ENCODE peak calls at places on chromosomes 13 and 19, in five cellular contexts. M, C, A, K and L are unnamed samples.

GRCh38 chr19:28577199-28577598 is 635.8 kb downstream of the UQCRFS1 start:
- DNase-seq in M (no peak), C (no peak), A (no peak), K (no peak), L (no peak)

GRCh38 chr19:13163609-13164364 is 13.6 kb downstream of the IER2 start:
- DNase-seq in M (no peak), C (peak; percentile 94), A (peak; percentile 92), K (no peak), L (peak; percentile 83)

GRCh38 chr13:107976628-107977027 is 238.7 kb downstream of the LIG4 start:
- DNase-seq in M (no peak), C (no peak), A (no peak), K (no peak), L (no peak)

GRCh38 chr13:48231080-48231479 is 1.9 kb upstream of the ITM2B start:
- DNase-seq in M (no peak), C (no peak), A (no peak), K (no peak), L (no peak)

GRCh38 chr19:50548191-50549058 is 19.8 kb downstream of the LRRC4B start:
- DNase-seq in M (no peak), C (no peak), A (no peak), K (no peak), L (no peak)

GRCh38 chr13:49265822-49266221 is 18.1 kb downstream of the CDADC1 start:
- DNase-seq in M (no peak), C (no peak), A (no peak), K (no peak), L (peak; percentile 77)

GRCh38 chr13:72782717-72783116 is 784 bp downstream of the PIBF1 start:
- DNase-seq in M (no peak), C (peak; percentile 1), A (peak; percentile 15), K (no peak), L (peak; percentile 10)

GRCh38 chr13:32376642-32377418 is 51.1 kb downstream of the N4BP2L1 start:
- DNase-seq in M (no peak), C (no peak), A (no peak), K (no peak), L (no peak)

GRCh38 chr19:51491586-51491985 is 10.0 kb downstream of the SIGLEC12 start:
- DNase-seq in M (no peak), C (no peak), A (no peak), K (no peak), L (no peak)

GRCh38 chr13:106348032-106348431 is 187.4 kb downstream of the EFNB2 start:
- DNase-seq in M (no peak), C (no peak), A (no peak), K (no peak), L (peak; percentile 48)

GRCh38 chr19:12331211-12331941 is 2.1 kb downstream of the ZNF563 start:
- DNase-seq in M (no peak), C (no peak), A (peak; percentile 19), K (peak; percentile 82), L (no peak)

GRCh38 chr19:17872251-17873001 is 681 bp downstream of the SLC5A5 start:
- DNase-seq in M (no peak), C (no peak), A (no peak), K (no peak), L (no peak)

GRCh38 chr13:44249439-44249838 is 124.2 kb upstream of the SERP2 start:
- DNase-seq in M (no peak), C (no peak), A (no peak), K (no peak), L (peak; percentile 77)

GRCh38 chr13:29923554-29924481 is 73.4 kb upstream of the UBL3 start:
- DNase-seq in M (peak; percentile 87), C (peak; percentile 38), A (peak; percentile 61), K (no peak), L (peak; percentile 99)

GRCh38 chr13:31089649-31090048 is 72.1 kb downstream of the HSPH1 start:
- DNase-seq in M (no peak), C (no peak), A (no peak), K (no peak), L (no peak)

GRCh38 chr13:31090096-31090495 is 71.6 kb downstream of the HSPH1 start:
- DNase-seq in M (no peak), C (no peak), A (no peak), K (no peak), L (no peak)

GRCh38 chr13:31092631-31093030 is 69.1 kb downstream of the HSPH1 start:
- DNase-seq in M (no peak), C (no peak), A (no peak), K (no peak), L (no peak)

GRCh38 chr13:31088826-31089420 is 72.8 kb downstream of the HSPH1 start:
- DNase-seq in M (no peak), C (peak; percentile 48), A (no peak), K (no peak), L (no peak)

GRCh38 chr13:31090921-31091624 is 70.6 kb downstream of the HSPH1 start:
- DNase-seq in M (no peak), C (no peak), A (no peak), K (no peak), L (peak; percentile 25)
- TF ChIP-seq RCOR1 in M (no peak), C (no peak), A (no peak), K (no peak), L (no peak)

GRCh38 chr13:33494596-33495214 is 209.2 kb upstream of the STARD13 start:
- DNase-seq in M (no peak), C (no peak), A (peak; percentile 39), K (no peak), L (peak; percentile 97)
- TF ChIP-seq RCOR1 in M (no peak), C (no peak), A (no peak), K (no peak), L (no peak)

GRCh38 chr19:48997972-48998371 is 4.3 kb downstream of the RUVBL2 start:
- DNase-seq in M (peak; percentile 81), C (peak; percentile 69), A (peak; percentile 84), K (no peak), L (peak; percentile 45)
- TF ChIP-seq RCOR1 in M (no peak), C (no peak), A (no peak), K (no peak), L (no peak)

DNA sequence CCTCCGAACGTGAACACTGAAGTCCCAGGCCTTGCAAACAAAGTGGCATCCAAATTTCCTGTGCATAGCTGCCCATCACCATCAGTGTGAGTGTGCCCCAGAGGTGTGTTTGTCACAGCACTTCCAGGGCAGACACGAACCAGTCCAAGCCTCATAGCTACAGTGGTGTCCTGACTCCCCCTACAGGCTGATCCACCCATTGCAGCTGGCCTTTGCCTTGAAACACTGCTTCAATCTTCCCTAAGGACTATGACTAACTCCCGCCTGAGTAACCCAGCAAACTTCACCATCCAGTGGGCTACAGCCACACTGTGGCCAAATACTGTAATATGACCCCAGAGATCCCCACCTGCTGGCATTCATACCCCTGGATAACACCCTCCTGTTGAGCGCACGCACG is 3.9 kb downstream of the ZNF266 start:
- DNase-seq in M (no peak), C (peak; percentile 59), A (peak; percentile 34), K (no peak), L (peak; percentile 29)
- TF ChIP-seq RCOR1 in M (no peak), C (no peak), A (no peak), K (no peak), L (no peak)

DNA sequence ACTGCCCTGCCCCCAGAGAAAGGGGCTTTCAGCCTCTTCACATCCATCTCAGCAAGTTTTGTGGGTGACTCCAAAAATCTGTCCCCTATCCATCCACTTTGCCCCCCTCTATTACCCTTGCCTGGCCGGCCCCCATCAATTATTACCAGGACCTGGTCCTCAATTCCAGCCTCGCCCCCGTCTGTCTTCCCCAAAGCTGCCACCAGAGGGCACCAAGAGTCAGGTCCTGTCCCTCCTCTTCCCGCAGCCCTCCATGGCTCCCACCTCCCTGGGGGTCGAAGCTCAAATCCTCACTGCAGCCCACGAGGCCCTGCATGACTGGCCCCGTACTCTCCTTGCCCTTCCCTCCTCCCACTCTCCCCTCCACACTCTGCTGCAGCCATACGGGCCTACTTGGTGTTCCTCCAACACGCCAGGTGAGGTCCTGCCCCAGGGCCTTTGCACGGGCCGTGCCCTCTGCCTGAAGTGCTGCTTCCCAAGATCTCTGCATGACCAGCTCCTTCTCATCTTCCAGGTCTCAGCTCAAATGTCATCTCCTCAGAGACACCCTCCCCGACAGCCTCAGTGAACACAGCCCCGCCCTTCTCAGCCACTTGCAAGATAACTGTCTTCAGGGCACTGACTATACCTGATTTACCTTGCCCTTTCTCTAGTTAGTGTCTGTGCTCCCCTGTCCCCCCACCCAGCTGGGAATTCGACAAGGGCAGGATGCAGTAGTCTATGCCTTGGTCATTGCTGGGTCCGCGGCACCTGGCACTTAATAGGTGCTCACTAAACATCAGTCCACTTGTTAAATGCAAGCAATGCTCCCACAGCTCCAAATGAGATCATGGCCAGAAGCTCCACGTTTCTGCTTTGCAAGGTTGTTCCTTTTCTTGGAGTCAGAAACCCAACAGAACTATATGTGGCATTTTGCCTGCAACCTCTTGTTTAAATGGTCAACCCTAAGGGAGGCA is 16.8 kb upstream of the SEMA6B start:
- DNase-seq in M (peak; percentile 72), C (peak; percentile 85), A (peak; percentile 81), K (no peak), L (peak; percentile 27)
- TF ChIP-seq RCOR1 in M (no peak), C (peak; percentile 18), A (no peak), K (no peak), L (no peak)

GRCh38 chr19:3084943-3085342 is 9.2 kb upstream of the GNA11 start:
- DNase-seq in M (no peak), C (peak; percentile 4), A (no peak), K (no peak), L (no peak)
- TF ChIP-seq RCOR1 in M (no peak), C (no peak), A (no peak), K (no peak), L (no peak)

DNA sequence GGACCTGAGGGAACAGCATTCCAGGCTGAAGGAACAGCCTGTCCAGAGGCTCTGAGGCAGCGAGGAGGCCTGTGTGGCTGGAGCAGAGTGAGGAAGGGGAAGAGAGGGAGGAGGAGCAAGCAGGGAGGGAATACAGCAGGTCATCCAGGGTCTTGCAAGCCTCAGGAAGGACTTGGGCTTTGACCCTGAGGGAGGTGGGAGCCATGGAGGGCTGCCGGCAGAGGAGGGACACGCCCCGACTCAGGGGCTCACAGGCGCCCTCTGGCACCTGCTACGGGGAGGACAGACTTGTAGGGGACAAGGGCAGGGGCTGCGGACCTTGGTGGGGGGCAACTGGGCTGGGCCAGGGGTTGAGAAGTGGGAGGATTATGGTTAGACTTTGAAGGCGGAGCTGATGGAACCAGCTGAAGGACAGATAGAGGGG is 4.7 kb downstream of the TINCR start:
- DNase-seq in M (no peak), C (peak; percentile 56), A (no peak), K (no peak), L (no peak)
- TF ChIP-seq RCOR1 in M (no peak), C (no peak), A (no peak), K (no peak), L (no peak)